ENCODE peak calls at places on chromosome 12, in nine cellular contexts. One of them, this sample, is unnamed.

GRCh38 chr12:3777206-3777809 is 24.4 kb upstream of the CRACR2A start:
- DNase-seq in Right ventricle myocardium superior: no peak
- DNase-seq in lung microvascular endothelial cell: peak
- DNase-seq in ACHN: peak
- DNase-seq in stimulated activated CD8-positive, alpha-beta memory T cell treated with anti-CD3 and anti-CD28 coated beads, Interleukin-7, amount 100 ng/mL, for 1 hour: no peak
- DNase-seq in M059J: peak
- DNase-seq in T-helper 1 cell: no peak
- DNase-seq in activated T-cell treated with anti-CD3 and anti-CD28 coated beads for 1 hour: no peak
- DNase-seq in GM10248: peak
- DNase-seq in this sample: no peak

GRCh38 chr12:106767954-106768501 is 6.5 kb upstream of the RIC8B start:
- DNase-seq in stimulated activated CD8-positive, alpha-beta memory T cell treated with anti-CD3 and anti-CD28 coated beads, Interleukin-7, amount 100 ng/mL, for 1 hour: no peak
- DNase-seq in lung microvascular endothelial cell: peak
- DNase-seq in T-helper 1 cell: no peak
- DNase-seq in GM10248: no peak
- DNase-seq in activated T-cell treated with anti-CD3 and anti-CD28 coated beads for 1 hour: no peak
- DNase-seq in ACHN: peak
- DNase-seq in Right ventricle myocardium superior: no peak
- DNase-seq in M059J: peak
- DNase-seq in this sample: no peak

GRCh38 chr12:14264777-14265176 is 100.7 kb upstream of the ATF7IP start:
- DNase-seq in Right ventricle myocardium superior: no peak
- DNase-seq in M059J: peak
- DNase-seq in ACHN: no peak
- DNase-seq in T-helper 1 cell: no peak
- DNase-seq in GM10248: no peak
- DNase-seq in activated T-cell treated with anti-CD3 and anti-CD28 coated beads for 1 hour: no peak
- DNase-seq in lung microvascular endothelial cell: no peak
- DNase-seq in stimulated activated CD8-positive, alpha-beta memory T cell treated with anti-CD3 and anti-CD28 coated beads, Interleukin-7, amount 100 ng/mL, for 1 hour: no peak
- DNase-seq in this sample: no peak

GRCh38 chr12:124490584-124491305 is 76.7 kb downstream of the NCOR2 start:
- DNase-seq in T-helper 1 cell: no peak
- DNase-seq in activated T-cell treated with anti-CD3 and anti-CD28 coated beads for 1 hour: no peak
- DNase-seq in lung microvascular endothelial cell: no peak
- DNase-seq in ACHN: no peak
- DNase-seq in stimulated activated CD8-positive, alpha-beta memory T cell treated with anti-CD3 and anti-CD28 coated beads, Interleukin-7, amount 100 ng/mL, for 1 hour: no peak
- DNase-seq in GM10248: no peak
- DNase-seq in Right ventricle myocardium superior: peak
- DNase-seq in M059J: no peak
- DNase-seq in this sample: peak

GRCh38 chr12:87853448-87854003 is 175.7 kb downstream of the C12orf50 start:
- DNase-seq in Right ventricle myocardium superior: no peak
- DNase-seq in activated T-cell treated with anti-CD3 and anti-CD28 coated beads for 1 hour: no peak
- DNase-seq in T-helper 1 cell: no peak
- DNase-seq in M059J: no peak
- DNase-seq in ACHN: no peak
- DNase-seq in lung microvascular endothelial cell: no peak
- DNase-seq in stimulated activated CD8-positive, alpha-beta memory T cell treated with anti-CD3 and anti-CD28 coated beads, Interleukin-7, amount 100 ng/mL, for 1 hour: no peak
- DNase-seq in GM10248: no peak
- DNase-seq in this sample: no peak

GRCh38 chr12:128042825-128043224 is 224.1 kb upstream of the TMEM132C start:
- DNase-seq in M059J: no peak
- DNase-seq in Right ventricle myocardium superior: no peak
- DNase-seq in GM10248: no peak
- DNase-seq in T-helper 1 cell: no peak
- DNase-seq in stimulated activated CD8-positive, alpha-beta memory T cell treated with anti-CD3 and anti-CD28 coated beads, Interleukin-7, amount 100 ng/mL, for 1 hour: no peak
- DNase-seq in lung microvascular endothelial cell: no peak
- DNase-seq in activated T-cell treated with anti-CD3 and anti-CD28 coated beads for 1 hour: no peak
- DNase-seq in ACHN: no peak
- DNase-seq in this sample: no peak

GRCh38 chr12:25929096-25929637 is 29.3 kb upstream of the RASSF8 start:
- DNase-seq in Right ventricle myocardium superior: no peak
- DNase-seq in lung microvascular endothelial cell: no peak
- DNase-seq in M059J: peak
- DNase-seq in GM10248: no peak
- DNase-seq in activated T-cell treated with anti-CD3 and anti-CD28 coated beads for 1 hour: no peak
- DNase-seq in ACHN: no peak
- DNase-seq in stimulated activated CD8-positive, alpha-beta memory T cell treated with anti-CD3 and anti-CD28 coated beads, Interleukin-7, amount 100 ng/mL, for 1 hour: no peak
- DNase-seq in T-helper 1 cell: no peak
- DNase-seq in this sample: no peak

GRCh38 chr12:49748306-49748705 is 6.9 kb downstream of the TMBIM6 start:
- DNase-seq in Right ventricle myocardium superior: no peak
- DNase-seq in stimulated activated CD8-positive, alpha-beta memory T cell treated with anti-CD3 and anti-CD28 coated beads, Interleukin-7, amount 100 ng/mL, for 1 hour: no peak
- DNase-seq in M059J: peak
- DNase-seq in activated T-cell treated with anti-CD3 and anti-CD28 coated beads for 1 hour: no peak
- DNase-seq in ACHN: no peak
- DNase-seq in T-helper 1 cell: no peak
- DNase-seq in lung microvascular endothelial cell: no peak
- DNase-seq in GM10248: no peak
- DNase-seq in this sample: no peak

GRCh38 chr12:79023261-79023660 is 158.7 kb downstream of the SYT1 start:
- DNase-seq in Right ventricle myocardium superior: no peak
- DNase-seq in activated T-cell treated with anti-CD3 and anti-CD28 coated beads for 1 hour: no peak
- DNase-seq in ACHN: no peak
- DNase-seq in GM10248: no peak
- DNase-seq in stimulated activated CD8-positive, alpha-beta memory T cell treated with anti-CD3 and anti-CD28 coated beads, Interleukin-7, amount 100 ng/mL, for 1 hour: no peak
- DNase-seq in lung microvascular endothelial cell: no peak
- DNase-seq in T-helper 1 cell: no peak
- DNase-seq in M059J: no peak
- DNase-seq in this sample: no peak

GRCh38 chr12:55818886-55819285 is 1.0 kb downstream of the ORMDL2 start:
- DNase-seq in M059J: no peak
- DNase-seq in Right ventricle myocardium superior: no peak
- DNase-seq in stimulated activated CD8-positive, alpha-beta memory T cell treated with anti-CD3 and anti-CD28 coated beads, Interleukin-7, amount 100 ng/mL, for 1 hour: no peak
- DNase-seq in activated T-cell treated with anti-CD3 and anti-CD28 coated beads for 1 hour: no peak
- DNase-seq in lung microvascular endothelial cell: no peak
- DNase-seq in GM10248: no peak
- DNase-seq in T-helper 1 cell: no peak
- DNase-seq in ACHN: no peak
- DNase-seq in this sample: no peak

GRCh38 chr12:47797432-47797831 is 22.3 kb downstream of the HDAC7 start:
- DNase-seq in GM10248: peak
- DNase-seq in activated T-cell treated with anti-CD3 and anti-CD28 coated beads for 1 hour: no peak
- DNase-seq in Right ventricle myocardium superior: no peak
- DNase-seq in lung microvascular endothelial cell: no peak
- DNase-seq in T-helper 1 cell: no peak
- DNase-seq in ACHN: peak
- DNase-seq in stimulated activated CD8-positive, alpha-beta memory T cell treated with anti-CD3 and anti-CD28 coated beads, Interleukin-7, amount 100 ng/mL, for 1 hour: no peak
- DNase-seq in M059J: no peak
- DNase-seq in this sample: no peak

GRCh38 chr12:128819293-128820144 is 4.2 kb downstream of the SLC15A4 start:
- DNase-seq in GM10248: no peak
- DNase-seq in lung microvascular endothelial cell: no peak
- DNase-seq in M059J: no peak
- DNase-seq in Right ventricle myocardium superior: no peak
- DNase-seq in ACHN: no peak
- DNase-seq in stimulated activated CD8-positive, alpha-beta memory T cell treated with anti-CD3 and anti-CD28 coated beads, Interleukin-7, amount 100 ng/mL, for 1 hour: no peak
- DNase-seq in activated T-cell treated with anti-CD3 and anti-CD28 coated beads for 1 hour: no peak
- DNase-seq in T-helper 1 cell: no peak
- DNase-seq in this sample: no peak

GRCh38 chr12:56258820-56259183 is 618 bp upstream of the ANKRD52 start:
- DNase-seq in T-helper 1 cell: no peak
- DNase-seq in M059J: no peak
- DNase-seq in stimulated activated CD8-positive, alpha-beta memory T cell treated with anti-CD3 and anti-CD28 coated beads, Interleukin-7, amount 100 ng/mL, for 1 hour: no peak
- DNase-seq in activated T-cell treated with anti-CD3 and anti-CD28 coated beads for 1 hour: no peak
- DNase-seq in lung microvascular endothelial cell: no peak
- DNase-seq in ACHN: no peak
- DNase-seq in GM10248: no peak
- DNase-seq in Right ventricle myocardium superior: no peak
- DNase-seq in this sample: no peak

GRCh38 chr12:12088147-12088546 is 17.4 kb downstream of the BCL2L14 start:
- DNase-seq in M059J: no peak
- DNase-seq in Right ventricle myocardium superior: no peak
- DNase-seq in activated T-cell treated with anti-CD3 and anti-CD28 coated beads for 1 hour: no peak
- DNase-seq in lung microvascular endothelial cell: no peak
- DNase-seq in T-helper 1 cell: no peak
- DNase-seq in ACHN: no peak
- DNase-seq in GM10248: no peak
- DNase-seq in stimulated activated CD8-positive, alpha-beta memory T cell treated with anti-CD3 and anti-CD28 coated beads, Interleukin-7, amount 100 ng/mL, for 1 hour: no peak
- DNase-seq in this sample: no peak

GRCh38 chr12:66203820-66204219 is 14.8 kb downstream of the IRAK3 start:
- DNase-seq in GM10248: no peak
- DNase-seq in T-helper 1 cell: no peak
- DNase-seq in activated T-cell treated with anti-CD3 and anti-CD28 coated beads for 1 hour: no peak
- DNase-seq in M059J: no peak
- DNase-seq in ACHN: no peak
- DNase-seq in lung microvascular endothelial cell: no peak
- DNase-seq in Right ventricle myocardium superior: no peak
- DNase-seq in stimulated activated CD8-positive, alpha-beta memory T cell treated with anti-CD3 and anti-CD28 coated beads, Interleukin-7, amount 100 ng/mL, for 1 hour: no peak
- DNase-seq in this sample: no peak

GRCh38 chr12:119758236-119758635 is 90.3 kb downstream of the PRKAB1 start:
- DNase-seq in Right ventricle myocardium superior: no peak
- DNase-seq in activated T-cell treated with anti-CD3 and anti-CD28 coated beads for 1 hour: no peak
- DNase-seq in GM10248: no peak
- DNase-seq in lung microvascular endothelial cell: no peak
- DNase-seq in ACHN: no peak
- DNase-seq in M059J: no peak
- DNase-seq in stimulated activated CD8-positive, alpha-beta memory T cell treated with anti-CD3 and anti-CD28 coated beads, Interleukin-7, amount 100 ng/mL, for 1 hour: no peak
- DNase-seq in T-helper 1 cell: no peak
- DNase-seq in this sample: no peak

GRCh38 chr12:124352839-124353238 is 57.9 kb downstream of the RFLNA start:
- DNase-seq in T-helper 1 cell: no peak
- DNase-seq in ACHN: peak
- DNase-seq in stimulated activated CD8-positive, alpha-beta memory T cell treated with anti-CD3 and anti-CD28 coated beads, Interleukin-7, amount 100 ng/mL, for 1 hour: no peak
- DNase-seq in lung microvascular endothelial cell: peak
- DNase-seq in M059J: no peak
- DNase-seq in Right ventricle myocardium superior: peak
- DNase-seq in GM10248: no peak
- DNase-seq in activated T-cell treated with anti-CD3 and anti-CD28 coated beads for 1 hour: no peak
- DNase-seq in this sample: no peak

GRCh38 chr12:70692681-70693288 is 55.6 kb upstream of the PTPRB start:
- DNase-seq in GM10248: no peak
- DNase-seq in M059J: peak
- DNase-seq in stimulated activated CD8-positive, alpha-beta memory T cell treated with anti-CD3 and anti-CD28 coated beads, Interleukin-7, amount 100 ng/mL, for 1 hour: no peak
- DNase-seq in T-helper 1 cell: no peak
- DNase-seq in ACHN: peak
- DNase-seq in Right ventricle myocardium superior: no peak
- DNase-seq in activated T-cell treated with anti-CD3 and anti-CD28 coated beads for 1 hour: no peak
- DNase-seq in lung microvascular endothelial cell: peak
- DNase-seq in this sample: no peak

GRCh38 chr12:28390716-28391452 is 200.6 kb downstream of the CCDC91 start:
- DNase-seq in GM10248: no peak
- DNase-seq in stimulated activated CD8-positive, alpha-beta memory T cell treated with anti-CD3 and anti-CD28 coated beads, Interleukin-7, amount 100 ng/mL, for 1 hour: no peak
- DNase-seq in lung microvascular endothelial cell: no peak
- DNase-seq in Right ventricle myocardium superior: no peak
- DNase-seq in M059J: no peak
- DNase-seq in activated T-cell treated with anti-CD3 and anti-CD28 coated beads for 1 hour: no peak
- DNase-seq in ACHN: no peak
- DNase-seq in T-helper 1 cell: no peak
- DNase-seq in this sample: no peak

GRCh38 chr12:7060353-7060954 is at the start of gene C1S:
- DNase-seq in GM10248: no peak
- DNase-seq in lung microvascular endothelial cell: peak
- DNase-seq in M059J: peak
- DNase-seq in stimulated activated CD8-positive, alpha-beta memory T cell treated with anti-CD3 and anti-CD28 coated beads, Interleukin-7, amount 100 ng/mL, for 1 hour: no peak
- DNase-seq in activated T-cell treated with anti-CD3 and anti-CD28 coated beads for 1 hour: no peak
- DNase-seq in ACHN: peak
- DNase-seq in Right ventricle myocardium superior: peak
- DNase-seq in T-helper 1 cell: no peak
- DNase-seq in this sample: peak

GRCh38 chr12:15196221-15196620 is 25.0 kb downstream of the RERG start:
- DNase-seq in lung microvascular endothelial cell: no peak
- DNase-seq in activated T-cell treated with anti-CD3 and anti-CD28 coated beads for 1 hour: no peak
- DNase-seq in Right ventricle myocardium superior: no peak
- DNase-seq in stimulated activated CD8-positive, alpha-beta memory T cell treated with anti-CD3 and anti-CD28 coated beads, Interleukin-7, amount 100 ng/mL, for 1 hour: no peak
- DNase-seq in T-helper 1 cell: no peak
- DNase-seq in ACHN: no peak
- DNase-seq in GM10248: no peak
- DNase-seq in M059J: no peak
- DNase-seq in this sample: no peak

GRCh38 chr12:90979019-90979418 is 24.0 kb upstream of the CCER1 start:
- DNase-seq in activated T-cell treated with anti-CD3 and anti-CD28 coated beads for 1 hour: no peak
- DNase-seq in Right ventricle myocardium superior: no peak
- DNase-seq in M059J: no peak
- DNase-seq in stimulated activated CD8-positive, alpha-beta memory T cell treated with anti-CD3 and anti-CD28 coated beads, Interleukin-7, amount 100 ng/mL, for 1 hour: no peak
- DNase-seq in lung microvascular endothelial cell: no peak
- DNase-seq in T-helper 1 cell: no peak
- DNase-seq in ACHN: no peak
- DNase-seq in GM10248: no peak
- DNase-seq in this sample: no peak

GRCh38 chr12:92294676-92295440 is 149.2 kb upstream of the BTG1 start:
- DNase-seq in T-helper 1 cell: no peak
- DNase-seq in ACHN: no peak
- DNase-seq in lung microvascular endothelial cell: no peak
- DNase-seq in stimulated activated CD8-positive, alpha-beta memory T cell treated with anti-CD3 and anti-CD28 coated beads, Interleukin-7, amount 100 ng/mL, for 1 hour: no peak
- DNase-seq in GM10248: no peak
- DNase-seq in activated T-cell treated with anti-CD3 and anti-CD28 coated beads for 1 hour: no peak
- DNase-seq in Right ventricle myocardium superior: no peak
- DNase-seq in M059J: no peak
- DNase-seq in this sample: no peak

GRCh38 chr12:9276990-9277389 is 68.8 kb upstream of the PZP start:
- DNase-seq in ACHN: no peak
- DNase-seq in Right ventricle myocardium superior: no peak
- DNase-seq in T-helper 1 cell: no peak
- DNase-seq in lung microvascular endothelial cell: no peak
- DNase-seq in M059J: no peak
- DNase-seq in stimulated activated CD8-positive, alpha-beta memory T cell treated with anti-CD3 and anti-CD28 coated beads, Interleukin-7, amount 100 ng/mL, for 1 hour: no peak
- DNase-seq in GM10248: no peak
- DNase-seq in activated T-cell treated with anti-CD3 and anti-CD28 coated beads for 1 hour: no peak
- DNase-seq in this sample: no peak

GRCh38 chr12:47876404-47876960 is 28.3 kb downstream of the VDR start:
- DNase-seq in Right ventricle myocardium superior: no peak
- DNase-seq in T-helper 1 cell: no peak
- DNase-seq in M059J: no peak
- DNase-seq in activated T-cell treated with anti-CD3 and anti-CD28 coated beads for 1 hour: no peak
- DNase-seq in lung microvascular endothelial cell: no peak
- DNase-seq in stimulated activated CD8-positive, alpha-beta memory T cell treated with anti-CD3 and anti-CD28 coated beads, Interleukin-7, amount 100 ng/mL, for 1 hour: no peak
- DNase-seq in ACHN: no peak
- DNase-seq in GM10248: no peak
- DNase-seq in this sample: no peak

GRCh38 chr12:51521554-51522276 is 69.3 kb upstream of the SCN8A start:
- DNase-seq in lung microvascular endothelial cell: no peak
- DNase-seq in GM10248: no peak
- DNase-seq in activated T-cell treated with anti-CD3 and anti-CD28 coated beads for 1 hour: no peak
- DNase-seq in Right ventricle myocardium superior: no peak
- DNase-seq in M059J: no peak
- DNase-seq in stimulated activated CD8-positive, alpha-beta memory T cell treated with anti-CD3 and anti-CD28 coated beads, Interleukin-7, amount 100 ng/mL, for 1 hour: no peak
- DNase-seq in T-helper 1 cell: no peak
- DNase-seq in ACHN: no peak
- DNase-seq in this sample: no peak

GRCh38 chr12:62738611-62739010 is 196.3 kb downstream of the PPM1H start:
- DNase-seq in activated T-cell treated with anti-CD3 and anti-CD28 coated beads for 1 hour: no peak
- DNase-seq in M059J: peak
- DNase-seq in ACHN: no peak
- DNase-seq in Right ventricle myocardium superior: no peak
- DNase-seq in T-helper 1 cell: no peak
- DNase-seq in lung microvascular endothelial cell: no peak
- DNase-seq in stimulated activated CD8-positive, alpha-beta memory T cell treated with anti-CD3 and anti-CD28 coated beads, Interleukin-7, amount 100 ng/mL, for 1 hour: no peak
- DNase-seq in GM10248: no peak
- DNase-seq in this sample: no peak

GRCh38 chr12:29591140-29592020 is 93.9 kb upstream of the OVCH1 start:
- DNase-seq in T-helper 1 cell: no peak
- DNase-seq in lung microvascular endothelial cell: no peak
- DNase-seq in M059J: peak
- DNase-seq in Right ventricle myocardium superior: no peak
- DNase-seq in stimulated activated CD8-positive, alpha-beta memory T cell treated with anti-CD3 and anti-CD28 coated beads, Interleukin-7, amount 100 ng/mL, for 1 hour: no peak
- DNase-seq in ACHN: no peak
- DNase-seq in GM10248: no peak
- DNase-seq in activated T-cell treated with anti-CD3 and anti-CD28 coated beads for 1 hour: no peak
- DNase-seq in this sample: no peak

GRCh38 chr12:130576286-130576933 is 139.7 kb downstream of the RIMBP2 start:
- DNase-seq in activated T-cell treated with anti-CD3 and anti-CD28 coated beads for 1 hour: no peak
- DNase-seq in lung microvascular endothelial cell: no peak
- DNase-seq in T-helper 1 cell: no peak
- DNase-seq in ACHN: no peak
- DNase-seq in Right ventricle myocardium superior: no peak
- DNase-seq in M059J: no peak
- DNase-seq in GM10248: no peak
- DNase-seq in stimulated activated CD8-positive, alpha-beta memory T cell treated with anti-CD3 and anti-CD28 coated beads, Interleukin-7, amount 100 ng/mL, for 1 hour: no peak
- DNase-seq in this sample: no peak

GRCh38 chr12:3658327-3659163 is 94.4 kb downstream of the CRACR2A start:
- DNase-seq in M059J: peak
- DNase-seq in stimulated activated CD8-positive, alpha-beta memory T cell treated with anti-CD3 and anti-CD28 coated beads, Interleukin-7, amount 100 ng/mL, for 1 hour: no peak
- DNase-seq in T-helper 1 cell: no peak
- DNase-seq in Right ventricle myocardium superior: peak
- DNase-seq in activated T-cell treated with anti-CD3 and anti-CD28 coated beads for 1 hour: peak
- DNase-seq in ACHN: peak
- DNase-seq in lung microvascular endothelial cell: peak
- DNase-seq in GM10248: peak
- DNase-seq in this sample: no peak

GRCh38 chr12:117231750-117232149 is 41.5 kb upstream of the FBXO21 start:
- DNase-seq in lung microvascular endothelial cell: no peak
- DNase-seq in ACHN: no peak
- DNase-seq in M059J: no peak
- DNase-seq in stimulated activated CD8-positive, alpha-beta memory T cell treated with anti-CD3 and anti-CD28 coated beads, Interleukin-7, amount 100 ng/mL, for 1 hour: no peak
- DNase-seq in Right ventricle myocardium superior: no peak
- DNase-seq in GM10248: no peak
- DNase-seq in activated T-cell treated with anti-CD3 and anti-CD28 coated beads for 1 hour: no peak
- DNase-seq in T-helper 1 cell: no peak
- DNase-seq in this sample: no peak